ENCODE peak calls at places on chromosomes 4 and X, in seven cellular contexts. One of them, this sample, is unnamed.

GRCh38 chrX:74949717-74950116 is 24.5 kb upstream of the NEXMIF start:
- DNase-seq in COR-L47: no peak
- DNase-seq in WERI-Rb-1: no peak
- DNase-seq in naive thymus-derived CD4-positive, alpha-beta T cell: no peak
- DNase-seq in colonic mucosa: no peak
- DNase-seq in Right ventricle myocardium superior: no peak
- DNase-seq in NCI-H1105: no peak
- DNase-seq in this sample: no peak

GRCh38 chr4:84856468-84856867 is 110.0 kb downstream of the WDFY3 start:
- DNase-seq in COR-L47: no peak
- DNase-seq in WERI-Rb-1: no peak
- DNase-seq in naive thymus-derived CD4-positive, alpha-beta T cell: no peak
- DNase-seq in colonic mucosa: no peak
- DNase-seq in Right ventricle myocardium superior: no peak
- DNase-seq in NCI-H1105: no peak
- DNase-seq in this sample: no peak

GRCh38 chr4:124415206-124415605 is 297.3 kb downstream of the ANKRD50 start:
- DNase-seq in COR-L47: no peak
- DNase-seq in WERI-Rb-1: no peak
- DNase-seq in naive thymus-derived CD4-positive, alpha-beta T cell: no peak
- DNase-seq in colonic mucosa: no peak
- DNase-seq in Right ventricle myocardium superior: no peak
- DNase-seq in NCI-H1105: no peak
- DNase-seq in this sample: no peak

GRCh38 chr4:184598753-184599491 is 50.3 kb downstream of the CASP3 start:
- DNase-seq in COR-L47: no peak
- DNase-seq in WERI-Rb-1: no peak
- DNase-seq in naive thymus-derived CD4-positive, alpha-beta T cell: no peak
- DNase-seq in colonic mucosa: no peak
- DNase-seq in Right ventricle myocardium superior: peak
- DNase-seq in NCI-H1105: no peak
- DNase-seq in this sample: no peak

GRCh38 chrX:119698835-119699234 is 5.9 kb upstream of the SEPTIN6 start:
- DNase-seq in COR-L47: peak
- DNase-seq in WERI-Rb-1: no peak
- DNase-seq in naive thymus-derived CD4-positive, alpha-beta T cell: peak
- DNase-seq in colonic mucosa: no peak
- DNase-seq in Right ventricle myocardium superior: no peak
- DNase-seq in NCI-H1105: no peak
- DNase-seq in this sample: peak

GRCh38 chr4:7032591-7032990 is 10.6 kb upstream of the TADA2B start:
- DNase-seq in COR-L47: no peak
- DNase-seq in WERI-Rb-1: no peak
- DNase-seq in naive thymus-derived CD4-positive, alpha-beta T cell: no peak
- DNase-seq in colonic mucosa: no peak
- DNase-seq in Right ventricle myocardium superior: no peak
- DNase-seq in NCI-H1105: no peak
- DNase-seq in this sample: no peak

GRCh38 chr4:129358571-129358970 is 262.6 kb downstream of the C4orf33 start:
- DNase-seq in COR-L47: no peak
- DNase-seq in WERI-Rb-1: no peak
- DNase-seq in naive thymus-derived CD4-positive, alpha-beta T cell: no peak
- DNase-seq in colonic mucosa: no peak
- DNase-seq in Right ventricle myocardium superior: no peak
- DNase-seq in NCI-H1105: no peak
- DNase-seq in this sample: no peak

GRCh38 chr4:137283737-137284136 is 248.6 kb downstream of the PCDH18 start:
- DNase-seq in COR-L47: no peak
- DNase-seq in WERI-Rb-1: no peak
- DNase-seq in naive thymus-derived CD4-positive, alpha-beta T cell: no peak
- DNase-seq in colonic mucosa: no peak
- DNase-seq in Right ventricle myocardium superior: no peak
- DNase-seq in NCI-H1105: no peak
- DNase-seq in this sample: peak

GRCh38 chr4:182126567-182126966 is 116.6 kb upstream of the TENM3 start:
- DNase-seq in COR-L47: no peak
- DNase-seq in WERI-Rb-1: no peak
- DNase-seq in naive thymus-derived CD4-positive, alpha-beta T cell: no peak
- DNase-seq in colonic mucosa: no peak
- DNase-seq in Right ventricle myocardium superior: no peak
- DNase-seq in NCI-H1105: no peak
- DNase-seq in this sample: no peak

GRCh38 chrX:125003746-125004446 is 315.8 kb upstream of the TEX13C start:
- DNase-seq in COR-L47: no peak
- DNase-seq in WERI-Rb-1: no peak
- DNase-seq in naive thymus-derived CD4-positive, alpha-beta T cell: no peak
- DNase-seq in colonic mucosa: no peak
- DNase-seq in Right ventricle myocardium superior: no peak
- DNase-seq in NCI-H1105: no peak
- DNase-seq in this sample: no peak

GRCh38 chr4:10456270-10457254 is 664 bp downstream of the ZNF518B start:
- DNase-seq in COR-L47: no peak
- DNase-seq in WERI-Rb-1: peak
- DNase-seq in naive thymus-derived CD4-positive, alpha-beta T cell: peak
- DNase-seq in colonic mucosa: peak
- DNase-seq in Right ventricle myocardium superior: peak
- DNase-seq in NCI-H1105: peak
- DNase-seq in this sample: peak

GRCh38 chr4:3342182-3342854 is 49.5 kb downstream of the RGS12 start:
- DNase-seq in COR-L47: peak
- DNase-seq in WERI-Rb-1: no peak
- DNase-seq in naive thymus-derived CD4-positive, alpha-beta T cell: no peak
- DNase-seq in colonic mucosa: no peak
- DNase-seq in Right ventricle myocardium superior: peak
- DNase-seq in NCI-H1105: no peak
- DNase-seq in this sample: peak

This sample was measured in NCI-H2171 treated with DMSO at 0.1 percent for 48 hours.